ENCODE peak calls at places on chromosomes 12 and 14, in five cellular contexts. One of them, this sample, is unnamed.

GRCh38 chr12:101927042-101927441 is 49.7 kb downstream of the DRAM1 start:
- DNase-seq in neuronal stem cell: no peak
- DNase-seq in trophoblast cell: peak
- DNase-seq in H1: no peak
- DNase-seq in mesenchymal stem cell: peak
- DNase-seq in this sample: no peak

GRCh38 chr12:15540469-15540872 is 218.2 kb downstream of the PTPRO start:
- DNase-seq in H1: no peak
- DNase-seq in trophoblast cell: no peak
- DNase-seq in mesenchymal stem cell: peak
- DNase-seq in neuronal stem cell: no peak
- DNase-seq in this sample: no peak

GRCh38 chr12:125284945-125285344 is 219.7 kb downstream of the AACS start:
- DNase-seq in neuronal stem cell: no peak
- DNase-seq in H1: no peak
- DNase-seq in trophoblast cell: no peak
- DNase-seq in mesenchymal stem cell: no peak
- DNase-seq in this sample: no peak

GRCh38 chr12:118432812-118433540 is 56.6 kb downstream of the SUDS3 start:
- DNase-seq in mesenchymal stem cell: peak
- DNase-seq in trophoblast cell: no peak
- DNase-seq in H1: no peak
- DNase-seq in neuronal stem cell: no peak
- DNase-seq in this sample: no peak

GRCh38 chr12:28563926-28564325 is 373.7 kb downstream of the CCDC91 start:
- DNase-seq in H1: no peak
- DNase-seq in mesenchymal stem cell: peak
- DNase-seq in neuronal stem cell: no peak
- DNase-seq in trophoblast cell: no peak
- DNase-seq in this sample: no peak

GRCh38 chr14:100129161-100129589 is 30.3 kb downstream of the DEGS2 start:
- DNase-seq in trophoblast cell: no peak
- DNase-seq in mesenchymal stem cell: no peak
- DNase-seq in H1: no peak
- DNase-seq in neuronal stem cell: no peak
- DNase-seq in this sample: no peak

GRCh38 chr12:8943565-8944186 is 5.8 kb downstream of the M6PR start:
- DNase-seq in mesenchymal stem cell: no peak
- DNase-seq in trophoblast cell: no peak
- DNase-seq in neuronal stem cell: no peak
- DNase-seq in H1: no peak
- DNase-seq in this sample: no peak

GRCh38 chr12:57836442-57837375 is 9.8 kb downstream of the CTDSP2 start:
- DNase-seq in neuronal stem cell: no peak
- DNase-seq in H1: no peak
- DNase-seq in trophoblast cell: no peak
- DNase-seq in mesenchymal stem cell: peak
- DNase-seq in this sample: peak

GRCh38 chr14:78448483-78449094 is 278.4 kb downstream of the NRXN3 start:
- DNase-seq in H1: peak
- DNase-seq in mesenchymal stem cell: peak
- DNase-seq in trophoblast cell: peak
- DNase-seq in neuronal stem cell: peak
- DNase-seq in this sample: peak

GRCh38 chr12:93710574-93710926 is 33.4 kb downstream of the CRADD start:
- DNase-seq in trophoblast cell: no peak
- DNase-seq in mesenchymal stem cell: no peak
- DNase-seq in H1: no peak
- DNase-seq in neuronal stem cell: no peak
- DNase-seq in this sample: no peak
- H2BK12ac ChIP-seq in trophoblast cell: no peak
- H2BK12ac ChIP-seq in mesenchymal stem cell: no peak
- H2BK12ac ChIP-seq in H1: no peak
- H2BK12ac ChIP-seq in neuronal stem cell: no peak
- H2BK12ac ChIP-seq in this sample: no peak

GRCh38 chr12:123634142-123634561 is 523 bp downstream of the GTF2H3 start:
- DNase-seq in neuronal stem cell: no peak
- DNase-seq in H1: no peak
- DNase-seq in trophoblast cell: no peak
- DNase-seq in mesenchymal stem cell: no peak
- DNase-seq in this sample: no peak
- H4K91ac ChIP-seq in neuronal stem cell: no peak
- H4K91ac ChIP-seq in H1: no peak
- H4K91ac ChIP-seq in trophoblast cell: peak
- H4K91ac ChIP-seq in mesenchymal stem cell: no peak
- H4K91ac ChIP-seq in this sample: no peak

GRCh38 chr14:75636100-75636692 is 24.5 kb downstream of the ERG28 start:
- DNase-seq in trophoblast cell: no peak
- DNase-seq in mesenchymal stem cell: peak
- DNase-seq in neuronal stem cell: no peak
- DNase-seq in H1: no peak
- DNase-seq in this sample: peak
- H2BK12ac ChIP-seq in trophoblast cell: peak
- H2BK12ac ChIP-seq in mesenchymal stem cell: no peak
- H2BK12ac ChIP-seq in neuronal stem cell: no peak
- H2BK12ac ChIP-seq in H1: no peak
- H2BK12ac ChIP-seq in this sample: no peak

GRCh38 chr12:45215419-45216296 is at the start of gene ANO6:
- DNase-seq in H1: peak
- DNase-seq in neuronal stem cell: peak
- DNase-seq in trophoblast cell: peak
- DNase-seq in mesenchymal stem cell: peak
- DNase-seq in this sample: peak
- H4K91ac ChIP-seq in H1: peak
- H4K91ac ChIP-seq in neuronal stem cell: peak
- H4K91ac ChIP-seq in trophoblast cell: peak
- H4K91ac ChIP-seq in mesenchymal stem cell: peak
- H4K91ac ChIP-seq in this sample: no peak

GRCh38 chr12:111414711-111415252 is 9.1 kb downstream of the SH2B3 start:
- DNase-seq in neuronal stem cell: no peak
- DNase-seq in H1: no peak
- DNase-seq in mesenchymal stem cell: no peak
- DNase-seq in trophoblast cell: no peak
- DNase-seq in this sample: no peak
- H2BK12ac ChIP-seq in neuronal stem cell: no peak
- H2BK12ac ChIP-seq in H1: peak
- H2BK12ac ChIP-seq in mesenchymal stem cell: peak
- H2BK12ac ChIP-seq in trophoblast cell: no peak
- H2BK12ac ChIP-seq in this sample: no peak

GRCh38 chr12:52876371-52876770 is 27.6 kb upstream of the KRT78 start:
- DNase-seq in neuronal stem cell: no peak
- DNase-seq in mesenchymal stem cell: no peak
- DNase-seq in H1: no peak
- DNase-seq in trophoblast cell: peak
- DNase-seq in this sample: no peak
- H4K91ac ChIP-seq in neuronal stem cell: peak
- H4K91ac ChIP-seq in mesenchymal stem cell: peak
- H4K91ac ChIP-seq in H1: no peak
- H4K91ac ChIP-seq in trophoblast cell: no peak
- H4K91ac ChIP-seq in this sample: no peak

GRCh38 chr12:7102582-7102981 is 6.4 kb downstream of the C1RL start:
- DNase-seq in mesenchymal stem cell: no peak
- DNase-seq in H1: no peak
- DNase-seq in neuronal stem cell: no peak
- DNase-seq in trophoblast cell: no peak
- DNase-seq in this sample: no peak

GRCh38 chr12:7100239-7100638 is 8.0 kb upstream of the C1R start:
- DNase-seq in H1: no peak
- DNase-seq in neuronal stem cell: no peak
- DNase-seq in mesenchymal stem cell: no peak
- DNase-seq in trophoblast cell: no peak
- DNase-seq in this sample: no peak

GRCh38 chr12:7101694-7102131 is 7.3 kb downstream of the C1RL start:
- DNase-seq in neuronal stem cell: no peak
- DNase-seq in H1: no peak
- DNase-seq in mesenchymal stem cell: no peak
- DNase-seq in trophoblast cell: no peak
- DNase-seq in this sample: no peak

GRCh38 chr12:7101047-7101693 is 7.8 kb downstream of the C1RL start:
- DNase-seq in neuronal stem cell: no peak
- DNase-seq in H1: no peak
- DNase-seq in mesenchymal stem cell: no peak
- DNase-seq in trophoblast cell: no peak
- DNase-seq in this sample: no peak

DNA sequence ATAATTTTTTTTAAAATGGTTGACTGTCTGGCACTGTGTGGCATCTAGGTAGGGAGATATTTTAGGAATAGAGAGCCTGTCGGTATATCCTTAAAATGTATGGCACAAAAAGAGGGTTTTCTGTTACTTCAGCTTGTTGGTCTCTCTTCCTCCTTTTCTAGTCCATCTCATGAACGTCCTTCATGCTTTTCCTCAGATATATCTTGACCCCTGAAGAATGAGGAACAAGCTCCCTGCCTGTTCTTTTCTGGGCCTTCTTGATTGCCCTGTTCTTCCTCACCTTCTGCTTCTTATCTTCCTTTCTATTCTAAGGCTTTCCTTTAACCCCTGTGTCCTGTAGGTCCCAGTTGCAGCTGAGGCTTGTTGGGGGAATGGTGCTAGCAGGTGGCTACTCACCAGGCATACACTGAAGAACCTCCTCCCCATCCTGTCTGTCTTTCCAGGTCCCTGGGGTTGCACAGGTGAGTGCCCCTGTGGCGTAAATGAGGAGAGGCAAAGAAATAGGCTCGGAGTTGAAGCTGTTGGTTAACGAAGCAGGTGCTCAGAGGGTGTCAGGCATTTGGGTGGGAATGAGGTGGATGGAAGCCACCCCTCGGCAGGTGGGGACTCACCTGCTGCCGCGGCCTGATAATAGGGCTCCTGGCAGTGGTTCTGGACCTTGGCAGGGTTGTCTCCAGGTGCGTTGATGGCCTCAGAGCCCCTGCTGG is 7.2 kb upstream of the C1R start:
- DNase-seq in neuronal stem cell: no peak
- DNase-seq in mesenchymal stem cell: no peak
- DNase-seq in H1: no peak
- DNase-seq in trophoblast cell: no peak
- DNase-seq in this sample: no peak
- H2BK12ac ChIP-seq in neuronal stem cell: no peak
- H2BK12ac ChIP-seq in mesenchymal stem cell: no peak
- H2BK12ac ChIP-seq in H1: no peak
- H2BK12ac ChIP-seq in trophoblast cell: no peak
- H2BK12ac ChIP-seq in this sample: no peak

DNA sequence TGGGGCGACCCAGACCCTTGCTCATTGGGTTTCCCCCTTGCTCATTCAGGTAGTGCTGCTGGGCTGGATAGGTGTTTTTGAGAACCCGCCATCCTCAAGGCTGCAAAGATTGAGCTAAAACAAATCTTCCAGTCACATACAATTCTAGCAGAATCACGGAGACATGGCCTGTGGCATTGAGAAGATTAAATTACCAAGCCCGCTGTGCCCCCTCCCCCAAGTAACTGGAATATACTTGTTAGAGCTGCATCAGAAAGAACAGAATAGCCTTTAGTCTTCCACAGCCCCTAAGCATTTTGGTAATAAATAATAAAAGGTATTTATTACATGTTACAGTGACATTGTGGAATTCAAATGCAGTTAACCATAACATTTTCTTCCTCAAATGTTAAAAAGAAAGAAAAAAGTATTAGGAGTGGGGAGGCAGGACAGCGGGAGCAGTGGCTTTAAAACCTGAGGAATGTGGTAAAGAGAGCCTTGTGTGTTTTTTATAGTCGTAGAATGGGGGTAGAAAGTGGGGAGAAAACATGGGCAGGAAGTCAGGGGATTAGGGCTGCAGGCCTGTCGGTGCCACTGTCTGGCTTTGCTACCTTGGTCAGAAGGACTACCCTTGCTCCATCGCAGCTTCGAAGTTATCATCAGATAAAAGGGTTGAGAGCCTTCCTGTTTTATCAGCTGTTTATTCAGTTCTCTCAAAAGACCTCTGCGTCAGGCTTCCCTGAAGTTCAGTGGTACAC is 255.8 kb downstream of the MSRB3 start:
- DNase-seq in neuronal stem cell: no peak
- DNase-seq in H1: no peak
- DNase-seq in trophoblast cell: no peak
- DNase-seq in mesenchymal stem cell: peak
- DNase-seq in this sample: no peak
- H4K91ac ChIP-seq in neuronal stem cell: no peak
- H4K91ac ChIP-seq in H1: no peak
- H4K91ac ChIP-seq in trophoblast cell: peak
- H4K91ac ChIP-seq in mesenchymal stem cell: peak
- H4K91ac ChIP-seq in this sample: no peak